ENCODE peak calls at places on chromosomes 12 and 14, in four cellular contexts. I is body of pancreas, B is stomach, Y is NB4. G is an unnamed sample.
A peak's percentile ranks its signal among the peaks of the same experiment; 100 is the strongest.

GRCh38 chr14:74133833-74134481 is 49.2 kb downstream of the LIN52 start:
- DNase-seq in Y (no peak), B (no peak), I (no peak), G (no peak)

GRCh38 chr12:123914726-123915345 is 57.8 kb downstream of the CCDC92 start:
- DNase-seq in I (no peak), B (no peak), Y (no peak), G (no peak)

GRCh38 chr14:73888460-73888725 is 1.7 kb downstream of the ZNF410 start:
- DNase-seq in B (no peak), Y (peak; percentile 52), I (no peak), G (no peak)

GRCh38 chr12:95548056-95548538 is 3.2 kb downstream of the USP44 start:
- DNase-seq in Y (no peak), B (peak; percentile 29), I (peak; percentile 48), G (no peak)

GRCh38 chr14:56805201-56805991 is 4.9 kb downstream of the OTX2 start:
- DNase-seq in Y (no peak), I (no peak), B (no peak), G (no peak)

GRCh38 chr12:31496257-31496656 is 94.7 kb downstream of the DENND5B start:
- DNase-seq in B (no peak), I (no peak), Y (no peak), G (no peak)

GRCh38 chr12:39043425-39043824 is 138.0 kb upstream of the CPNE8 start:
- DNase-seq in B (no peak), Y (no peak), I (no peak), G (no peak)

GRCh38 chr14:68929623-68930307 is 49.3 kb downstream of the ACTN1 start:
- DNase-seq in Y (no peak), I (no peak), B (no peak), G (no peak)

GRCh38 chr12:71135812-71136176 is 22.0 kb downstream of the TSPAN8 start:
- DNase-seq in Y (no peak), I (no peak), B (no peak), G (no peak)

GRCh38 chr14:51293149-51293925 is 53.3 kb downstream of the TMX1 start:
- DNase-seq in Y (no peak), B (no peak), I (peak; percentile 16), G (peak; percentile 62)

GRCh38 chr12:49346659-49347306 is at the start of gene DNAJC22:
- DNase-seq in B (peak; percentile 33), Y (peak; percentile 62), I (no peak), G (no peak)

GRCh38 chr12:55132816-55133215 is 6.6 kb downstream of the OR9K2 start:
- DNase-seq in B (no peak), Y (peak; percentile 1), I (no peak), G (no peak)

GRCh38 chr12:90484130-90484529 is 470.8 kb downstream of the CCER1 start:
- DNase-seq in Y (no peak), I (no peak), B (no peak), G (no peak)

GRCh38 chr12:5480218-5480952 is 48.5 kb downstream of the NTF3 start:
- DNase-seq in I (no peak), B (no peak), Y (no peak), G (no peak)

GRCh38 chr12:15322164-15323054 is at the start of gene PTPRO:
- DNase-seq in Y (no peak), B (no peak), I (peak; percentile 13), G (no peak)

GRCh38 chr12:11600199-11600598 is 49.3 kb upstream of the ETV6 start:
- DNase-seq in I (no peak), B (no peak), Y (no peak), G (no peak)

GRCh38 chr12:31498424-31498823 is 92.5 kb downstream of the DENND5B start:
- DNase-seq in B (no peak), Y (no peak), I (no peak), G (no peak)

GRCh38 chr12:30818562-30818961 is 63.8 kb upstream of the CAPRIN2 start:
- DNase-seq in I (no peak), Y (no peak), B (no peak), G (no peak)

GRCh38 chr14:100670017-100670974 is 56.4 kb upstream of the DLK1 start:
- DNase-seq in B (no peak), Y (no peak), I (no peak), G (no peak)

GRCh38 chr12:32155911-32156585 is 49.4 kb downstream of the BICD1 start:
- DNase-seq in Y (no peak), B (no peak), I (no peak), G (no peak)

GRCh38 chr12:8629486-8630033 is 16.9 kb upstream of the AICDA start:
- DNase-seq in B (no peak), Y (peak; percentile 18), I (no peak), G (no peak)

GRCh38 chr12:130029151-130029550 is 125.3 kb upstream of the TMEM132D start:
- DNase-seq in I (no peak), Y (no peak), B (no peak), G (no peak)

GRCh38 chr12:21429994-21430393 is 7.5 kb upstream of the PYROXD1 start:
- DNase-seq in B (no peak), I (no peak), Y (no peak), G (no peak)

DNA sequence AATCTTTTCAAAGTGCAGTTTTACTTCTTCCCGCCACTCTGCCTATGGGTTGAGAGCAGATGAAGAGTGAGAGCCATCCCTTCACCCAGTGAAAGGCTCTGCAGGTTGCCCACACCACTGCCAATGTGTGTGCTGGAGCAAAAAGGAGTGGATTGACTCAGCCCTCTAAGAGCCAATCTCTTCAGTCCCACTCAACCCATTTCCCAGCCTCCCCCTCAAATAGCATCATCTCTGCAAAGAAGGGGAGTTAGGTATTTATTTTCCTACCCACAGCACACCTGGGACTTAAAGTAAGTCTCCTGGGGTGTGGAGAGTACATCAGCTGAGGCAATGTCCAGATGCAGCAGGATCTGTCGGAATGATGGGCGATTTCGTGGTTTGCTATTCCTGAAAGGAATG is 15.3 kb downstream of the MAP3K12 start:
- DNase-seq in B (no peak), I (peak; percentile 5), Y (peak; percentile 31), G (no peak)
- TF ChIP-seq POLR2A in B (no peak), I (no peak), Y (no peak), G (no peak)

DNA sequence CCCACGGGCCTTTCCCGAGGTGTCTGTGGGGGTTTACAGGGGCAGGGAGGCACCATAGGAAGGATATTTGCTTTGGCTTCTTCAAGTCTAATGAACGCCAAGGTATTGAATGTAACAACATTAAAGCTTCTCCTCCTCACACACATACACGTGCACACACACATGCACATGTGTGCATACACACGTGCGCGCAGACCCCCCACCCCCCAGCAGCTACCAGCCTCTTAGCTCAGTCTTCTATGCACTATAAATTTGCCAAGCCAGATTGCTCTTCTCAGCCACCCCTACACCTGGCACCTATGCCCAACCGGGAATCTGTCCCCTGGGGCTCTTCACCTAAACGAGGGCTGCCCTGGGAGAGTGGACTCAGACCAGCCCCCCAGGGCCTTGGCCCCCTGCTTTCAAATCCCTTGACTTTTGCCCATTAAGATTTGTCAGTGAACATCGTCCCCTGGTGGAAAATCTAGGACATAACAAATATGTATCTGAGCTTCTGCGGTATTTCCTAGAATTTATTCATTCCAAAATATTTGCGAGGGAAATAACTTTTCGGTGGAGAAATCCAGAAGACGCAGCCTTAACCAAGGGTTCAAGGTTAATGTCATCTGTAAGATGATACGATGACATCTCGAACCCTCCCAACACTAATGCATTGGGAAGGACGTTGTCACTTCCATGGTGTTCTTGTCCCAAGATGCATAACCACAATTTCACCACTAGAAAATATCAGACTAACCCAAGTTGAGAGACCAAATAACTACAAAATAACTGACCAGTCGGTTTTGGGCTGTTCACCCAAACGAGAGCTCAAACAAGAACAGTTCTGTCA is 330.4 kb downstream of the MED13L start:
- DNase-seq in B (no peak), Y (peak; percentile 43), I (no peak), G (no peak)
- TF ChIP-seq CTCF in B (no peak), Y (peak; percentile 67), I (no peak), G (no peak)

DNA sequence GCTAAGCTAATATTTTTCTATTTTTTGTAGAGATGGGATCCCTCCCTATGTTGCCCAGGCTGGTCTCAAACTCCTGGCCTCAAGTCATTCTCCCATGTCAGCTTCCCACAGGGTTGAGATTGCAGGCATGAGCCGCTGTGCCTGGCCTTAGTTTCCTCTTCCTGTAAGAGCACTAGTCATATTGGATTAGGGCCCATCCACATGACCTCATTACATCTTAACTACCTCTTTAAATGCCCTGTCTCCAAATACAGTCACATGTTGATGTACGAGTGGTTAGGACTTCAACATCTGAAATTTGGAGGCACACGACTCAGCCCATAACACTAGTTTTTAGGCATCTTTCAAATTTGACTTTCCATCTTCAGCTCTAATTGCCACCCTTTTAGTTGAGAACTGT is 72.1 kb upstream of the RASSF3 start:
- DNase-seq in I (no peak), B (no peak), Y (no peak), G (no peak)
- TF ChIP-seq POLR2A in I (no peak), B (no peak), Y (no peak), G (no peak)

GRCh38 chr12:109708939-109709338 is 4.7 kb upstream of the FAM222A start:
- DNase-seq in B (no peak), Y (no peak), I (no peak), G (no peak)
- TF ChIP-seq CTCF in B (no peak), Y (no peak), I (no peak), G (no peak)

DNA sequence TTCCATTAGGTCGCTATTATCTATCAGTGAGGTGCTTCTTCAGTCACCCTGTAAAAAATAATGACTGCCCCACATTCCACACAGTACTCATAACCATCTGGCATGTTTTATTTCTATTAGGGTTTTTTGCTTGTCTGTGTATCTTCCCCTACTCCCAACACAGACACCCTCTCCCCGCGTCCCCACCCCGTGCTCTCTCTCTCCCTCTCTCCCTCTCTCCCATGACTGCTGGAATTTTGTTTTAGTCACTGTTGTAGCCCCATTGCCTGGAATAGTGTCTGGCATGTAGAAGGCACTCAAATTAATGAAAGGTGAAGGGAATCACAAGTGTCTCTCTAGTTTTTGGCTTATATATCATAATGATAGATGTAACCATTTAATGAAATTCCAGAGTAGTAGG is 103.1 kb upstream of the MON2 start:
- DNase-seq in I (no peak), Y (no peak), B (no peak), G (no peak)
- TF ChIP-seq POLR2A in I (no peak), Y (no peak), B (no peak), G (no peak)

DNA sequence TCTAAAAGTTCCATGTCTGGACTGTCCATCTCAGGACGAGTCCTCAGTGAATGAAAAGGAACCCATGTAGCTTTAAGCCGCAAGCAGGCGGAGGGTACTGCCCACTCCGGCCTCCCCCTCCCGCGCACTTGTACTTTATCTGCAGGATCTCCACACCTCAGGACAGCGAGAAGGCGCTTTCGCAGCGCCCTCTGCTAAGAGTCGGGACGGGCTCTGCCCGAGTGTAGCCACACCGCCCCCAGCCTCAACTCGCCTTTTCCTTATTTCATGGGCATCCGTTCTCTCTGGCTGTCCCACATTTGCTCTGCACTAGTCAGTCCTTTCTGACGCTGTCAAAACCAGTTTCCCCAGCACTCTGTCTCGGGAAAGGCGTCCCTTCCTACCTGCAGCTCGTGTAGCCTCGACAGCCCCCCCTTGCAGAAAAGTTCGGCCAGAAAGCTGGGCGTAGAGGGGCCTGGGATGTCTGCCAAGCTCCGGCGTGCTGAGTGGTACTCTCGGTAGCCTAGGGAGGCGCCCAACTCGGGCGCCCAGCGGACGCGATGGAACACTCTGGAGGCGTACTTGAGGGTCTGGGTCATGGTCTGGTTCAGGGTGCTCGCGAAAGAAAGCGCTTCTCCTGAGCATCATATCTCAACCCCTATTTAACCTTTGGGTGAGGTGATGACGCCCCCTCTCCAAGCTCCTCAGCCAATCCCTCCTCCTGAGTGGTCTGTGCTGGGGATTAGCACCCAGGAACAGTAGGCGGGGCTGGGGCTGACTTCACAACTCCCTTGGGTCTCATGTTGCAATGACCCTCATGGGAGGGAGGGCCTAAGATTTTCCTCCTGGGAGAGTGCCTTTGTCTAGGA is at the start of gene CYP27B1:
- DNase-seq in B (no peak), Y (peak; percentile 88), I (no peak), G (no peak)
- TF ChIP-seq CTCF in B (no peak), Y (no peak), I (no peak), G (no peak)

GRCh38 chr12:52156757-52157565 is 34.9 kb downstream of the KRT80 start:
- DNase-seq in B (peak; percentile 85), I (peak; percentile 83), Y (peak; percentile 76), G (peak; percentile 55)
- TF ChIP-seq POLR2A in B (no peak), I (no peak), Y (no peak), G (no peak)